ENCODE peak calls at places on chromosomes 13 and 19, in seven cellular contexts. One of them, this sample, is unnamed.

GRCh38 chr19:7904074-7905020 is 670 bp downstream of the MAP2K7 start:
- DNase-seq in heart left ventricle: no peak
- DNase-seq in testis: no peak
- DNase-seq in esophagus muscularis mucosa: no peak
- DNase-seq in WERI-Rb-1: no peak
- DNase-seq in heart right ventricle: no peak
- DNase-seq in left lung: peak
- DNase-seq in this sample: no peak

GRCh38 chr19:49161987-49162386 is 4.4 kb downstream of the TRPM4 start:
- DNase-seq in heart left ventricle: no peak
- DNase-seq in testis: no peak
- DNase-seq in esophagus muscularis mucosa: no peak
- DNase-seq in WERI-Rb-1: no peak
- DNase-seq in heart right ventricle: no peak
- DNase-seq in left lung: no peak
- DNase-seq in this sample: no peak

GRCh38 chr19:7318176-7318575 is 24.0 kb upstream of the INSR start:
- DNase-seq in heart left ventricle: no peak
- DNase-seq in testis: no peak
- DNase-seq in esophagus muscularis mucosa: no peak
- DNase-seq in WERI-Rb-1: no peak
- DNase-seq in heart right ventricle: no peak
- DNase-seq in left lung: no peak
- DNase-seq in this sample: no peak

GRCh38 chr13:113378825-113379224 is 14.9 kb upstream of the GRTP1 start:
- DNase-seq in heart left ventricle: no peak
- DNase-seq in testis: no peak
- DNase-seq in esophagus muscularis mucosa: no peak
- DNase-seq in WERI-Rb-1: no peak
- DNase-seq in heart right ventricle: no peak
- DNase-seq in left lung: no peak
- DNase-seq in this sample: peak

GRCh38 chr13:93984876-93985275 is 494.6 kb downstream of the DCT start:
- DNase-seq in heart left ventricle: no peak
- DNase-seq in testis: no peak
- DNase-seq in esophagus muscularis mucosa: no peak
- DNase-seq in WERI-Rb-1: no peak
- DNase-seq in heart right ventricle: no peak
- DNase-seq in left lung: no peak
- DNase-seq in this sample: no peak

GRCh38 chr13:26132756-26133155 is 80.9 kb upstream of the SHISA2 start:
- DNase-seq in heart left ventricle: no peak
- DNase-seq in testis: peak
- DNase-seq in esophagus muscularis mucosa: no peak
- DNase-seq in WERI-Rb-1: peak
- DNase-seq in heart right ventricle: no peak
- DNase-seq in left lung: no peak
- DNase-seq in this sample: no peak

GRCh38 chr19:32138416-32138815 is 207.0 kb upstream of the ZNF507 start:
- DNase-seq in heart left ventricle: no peak
- DNase-seq in testis: no peak
- DNase-seq in esophagus muscularis mucosa: no peak
- DNase-seq in WERI-Rb-1: peak
- DNase-seq in heart right ventricle: no peak
- DNase-seq in left lung: no peak
- DNase-seq in this sample: no peak

GRCh38 chr13:44680746-44681355 is 104.7 kb upstream of the TSC22D1 start:
- DNase-seq in heart left ventricle: no peak
- DNase-seq in testis: no peak
- DNase-seq in esophagus muscularis mucosa: no peak
- DNase-seq in WERI-Rb-1: no peak
- DNase-seq in heart right ventricle: no peak
- DNase-seq in left lung: no peak
- DNase-seq in this sample: no peak

GRCh38 chr13:64936879-64937278 is 2293.3 kb downstream of the PCDH9 start:
- DNase-seq in heart left ventricle: no peak
- DNase-seq in testis: no peak
- DNase-seq in esophagus muscularis mucosa: no peak
- DNase-seq in WERI-Rb-1: no peak
- DNase-seq in heart right ventricle: no peak
- DNase-seq in left lung: no peak
- DNase-seq in this sample: no peak

GRCh38 chr13:109401891-109402290 is 384.5 kb downstream of the IRS2 start:
- DNase-seq in heart left ventricle: no peak
- DNase-seq in testis: no peak
- DNase-seq in esophagus muscularis mucosa: no peak
- DNase-seq in WERI-Rb-1: no peak
- DNase-seq in heart right ventricle: no peak
- DNase-seq in left lung: no peak
- DNase-seq in this sample: no peak

GRCh38 chr13:44302233-44302632 is 71.4 kb upstream of the SERP2 start:
- DNase-seq in heart left ventricle: no peak
- DNase-seq in testis: no peak
- DNase-seq in esophagus muscularis mucosa: no peak
- DNase-seq in WERI-Rb-1: no peak
- DNase-seq in heart right ventricle: no peak
- DNase-seq in left lung: no peak
- DNase-seq in this sample: no peak

GRCh38 chr13:19650742-19651141 is 17.3 kb downstream of the MPHOSPH8 start:
- DNase-seq in heart left ventricle: no peak
- DNase-seq in testis: no peak
- DNase-seq in esophagus muscularis mucosa: no peak
- DNase-seq in WERI-Rb-1: no peak
- DNase-seq in heart right ventricle: no peak
- DNase-seq in left lung: no peak
- DNase-seq in this sample: no peak

GRCh38 chr13:35592457-35592856 is 116.0 kb upstream of the MAB21L1 start:
- DNase-seq in heart left ventricle: no peak
- DNase-seq in testis: no peak
- DNase-seq in esophagus muscularis mucosa: no peak
- DNase-seq in WERI-Rb-1: no peak
- DNase-seq in heart right ventricle: no peak
- DNase-seq in left lung: no peak
- DNase-seq in this sample: no peak

GRCh38 chr19:23075031-23075733 is 41.6 kb upstream of the ZNF730 start:
- DNase-seq in heart left ventricle: peak
- DNase-seq in testis: peak
- DNase-seq in esophagus muscularis mucosa: no peak
- DNase-seq in WERI-Rb-1: peak
- DNase-seq in heart right ventricle: peak
- DNase-seq in left lung: peak
- DNase-seq in this sample: no peak

GRCh38 chr19:53696951-53697350 is 65.2 kb downstream of the DPRX start:
- DNase-seq in heart left ventricle: no peak
- DNase-seq in testis: no peak
- DNase-seq in esophagus muscularis mucosa: no peak
- DNase-seq in WERI-Rb-1: no peak
- DNase-seq in heart right ventricle: no peak
- DNase-seq in left lung: no peak
- DNase-seq in this sample: no peak

GRCh38 chr13:79765331-79765730 is 284.4 kb downstream of the NDFIP2 start:
- DNase-seq in heart left ventricle: no peak
- DNase-seq in testis: no peak
- DNase-seq in esophagus muscularis mucosa: no peak
- DNase-seq in WERI-Rb-1: no peak
- DNase-seq in heart right ventricle: no peak
- DNase-seq in left lung: no peak
- DNase-seq in this sample: no peak

GRCh38 chr19:48896191-48896720 is 2.3 kb downstream of the TULP2 start:
- DNase-seq in heart left ventricle: peak
- DNase-seq in testis: peak
- DNase-seq in esophagus muscularis mucosa: peak
- DNase-seq in WERI-Rb-1: no peak
- DNase-seq in heart right ventricle: peak
- DNase-seq in left lung: peak
- DNase-seq in this sample: no peak

GRCh38 chr13:52348081-52348480 is 57.9 kb downstream of the THSD1 start:
- DNase-seq in heart left ventricle: no peak
- DNase-seq in testis: no peak
- DNase-seq in esophagus muscularis mucosa: no peak
- DNase-seq in WERI-Rb-1: no peak
- DNase-seq in heart right ventricle: peak
- DNase-seq in left lung: no peak
- DNase-seq in this sample: no peak

GRCh38 chr19:49506575-49507105 is 5.8 kb upstream of the FCGRT start:
- DNase-seq in heart left ventricle: no peak
- DNase-seq in testis: peak
- DNase-seq in esophagus muscularis mucosa: no peak
- DNase-seq in WERI-Rb-1: peak
- DNase-seq in heart right ventricle: no peak
- DNase-seq in left lung: no peak
- DNase-seq in this sample: no peak

GRCh38 chr19:43765109-43765876 is 10.5 kb upstream of the SMG9 start:
- DNase-seq in heart left ventricle: peak
- DNase-seq in testis: no peak
- DNase-seq in esophagus muscularis mucosa: no peak
- DNase-seq in WERI-Rb-1: no peak
- DNase-seq in heart right ventricle: peak
- DNase-seq in left lung: no peak
- DNase-seq in this sample: no peak

DNA sequence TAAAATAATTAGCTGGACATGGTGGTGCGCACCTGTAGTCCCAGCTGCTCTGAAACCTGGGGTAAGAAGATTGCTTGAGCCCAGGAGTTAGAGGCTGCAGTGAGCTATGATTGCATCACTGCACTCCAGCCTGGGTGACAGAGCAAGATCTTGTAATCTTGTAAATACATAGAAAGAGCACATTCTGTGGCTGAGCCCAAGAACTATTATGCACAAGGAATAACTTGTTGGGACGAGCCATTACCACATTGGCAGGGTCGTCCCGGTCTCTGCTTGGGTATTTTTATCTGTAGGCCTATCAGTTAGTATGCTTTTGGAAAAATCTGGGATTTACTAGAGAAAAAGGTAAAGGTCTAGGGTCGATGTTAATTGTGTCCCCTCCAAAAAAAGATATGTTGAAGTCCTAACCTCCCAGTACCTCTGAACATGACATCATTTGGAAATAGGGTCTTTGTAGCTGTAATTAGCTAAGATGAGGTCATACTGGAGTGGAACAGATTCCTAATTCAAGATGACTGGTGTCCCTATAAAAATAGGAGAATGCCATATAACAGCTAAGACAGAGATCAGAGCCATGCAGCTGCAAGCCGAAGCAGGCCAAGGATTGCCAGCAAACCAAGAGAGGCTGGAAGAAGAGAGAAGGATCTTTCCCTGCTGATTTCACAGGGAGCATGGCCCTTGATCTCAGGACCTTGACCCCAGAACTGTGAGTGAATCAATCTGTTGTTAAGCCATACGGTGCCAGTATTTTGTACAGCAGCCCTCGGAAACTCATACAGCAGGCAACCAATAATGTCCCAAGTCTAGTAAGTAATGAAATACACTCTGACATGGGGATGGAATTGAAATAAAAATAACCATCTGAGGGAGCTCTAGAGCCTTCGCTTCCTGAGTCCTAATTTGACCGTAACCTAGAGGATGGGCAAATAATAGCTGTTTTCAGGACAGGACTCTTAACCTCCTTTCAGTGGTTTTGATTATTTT is 77.0 kb downstream of the TM9SF2 start:
- DNase-seq in heart left ventricle: no peak
- DNase-seq in testis: no peak
- DNase-seq in esophagus muscularis mucosa: no peak
- DNase-seq in WERI-Rb-1: no peak
- DNase-seq in heart right ventricle: no peak
- DNase-seq in left lung: no peak
- DNase-seq in this sample: no peak
- TF ChIP-seq CTCF in heart left ventricle: peak
- TF ChIP-seq CTCF in testis: peak
- TF ChIP-seq CTCF in esophagus muscularis mucosa: peak
- TF ChIP-seq CTCF in WERI-Rb-1: peak
- TF ChIP-seq CTCF in heart right ventricle: peak
- TF ChIP-seq CTCF in left lung: no peak
- TF ChIP-seq CTCF in this sample: no peak

DNA sequence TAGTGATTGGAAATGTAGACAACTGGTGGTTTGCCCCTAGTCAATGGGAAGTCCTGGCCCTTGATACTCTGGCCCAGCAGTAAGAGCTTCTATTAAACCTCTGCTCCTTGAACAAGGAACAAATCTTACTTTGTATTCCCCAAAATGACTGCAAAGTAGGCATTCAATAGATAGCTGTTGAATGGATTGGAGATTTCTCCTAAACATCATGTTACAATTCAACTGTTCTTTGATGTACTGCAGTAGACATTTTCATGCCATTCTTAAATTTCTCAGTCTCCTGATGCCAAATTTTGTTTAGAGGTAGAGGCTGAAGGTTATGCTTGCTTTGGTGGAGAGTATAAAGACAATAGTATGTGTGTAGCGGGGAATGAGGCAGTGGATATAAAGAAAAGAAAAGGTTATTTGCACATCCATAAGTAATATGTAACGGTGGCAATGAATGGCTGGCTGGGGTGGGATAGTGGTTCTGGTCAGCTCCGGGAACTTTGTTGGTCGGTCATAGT is 12.8 kb downstream of the MIR17HG start:
- DNase-seq in heart left ventricle: no peak
- DNase-seq in testis: no peak
- DNase-seq in esophagus muscularis mucosa: no peak
- DNase-seq in WERI-Rb-1: no peak
- DNase-seq in heart right ventricle: no peak
- DNase-seq in left lung: no peak
- DNase-seq in this sample: no peak
- H3K27ac ChIP-seq in heart left ventricle: no peak
- H3K27ac ChIP-seq in testis: no peak
- H3K27ac ChIP-seq in esophagus muscularis mucosa: no peak
- H3K27ac ChIP-seq in WERI-Rb-1: no peak
- H3K27ac ChIP-seq in heart right ventricle: no peak
- H3K27ac ChIP-seq in left lung: no peak
- H3K27ac ChIP-seq in this sample: no peak

GRCh38 chr19:47699360-47699917 is 13.8 kb upstream of the EHD2 start:
- DNase-seq in heart left ventricle: no peak
- DNase-seq in testis: peak
- DNase-seq in esophagus muscularis mucosa: no peak
- DNase-seq in WERI-Rb-1: peak
- DNase-seq in heart right ventricle: no peak
- DNase-seq in left lung: peak
- DNase-seq in this sample: no peak
- TF ChIP-seq CTCF in heart left ventricle: peak
- TF ChIP-seq CTCF in testis: peak
- TF ChIP-seq CTCF in esophagus muscularis mucosa: peak
- TF ChIP-seq CTCF in WERI-Rb-1: peak
- TF ChIP-seq CTCF in heart right ventricle: peak
- TF ChIP-seq CTCF in left lung: peak
- TF ChIP-seq CTCF in this sample: peak

DNA sequence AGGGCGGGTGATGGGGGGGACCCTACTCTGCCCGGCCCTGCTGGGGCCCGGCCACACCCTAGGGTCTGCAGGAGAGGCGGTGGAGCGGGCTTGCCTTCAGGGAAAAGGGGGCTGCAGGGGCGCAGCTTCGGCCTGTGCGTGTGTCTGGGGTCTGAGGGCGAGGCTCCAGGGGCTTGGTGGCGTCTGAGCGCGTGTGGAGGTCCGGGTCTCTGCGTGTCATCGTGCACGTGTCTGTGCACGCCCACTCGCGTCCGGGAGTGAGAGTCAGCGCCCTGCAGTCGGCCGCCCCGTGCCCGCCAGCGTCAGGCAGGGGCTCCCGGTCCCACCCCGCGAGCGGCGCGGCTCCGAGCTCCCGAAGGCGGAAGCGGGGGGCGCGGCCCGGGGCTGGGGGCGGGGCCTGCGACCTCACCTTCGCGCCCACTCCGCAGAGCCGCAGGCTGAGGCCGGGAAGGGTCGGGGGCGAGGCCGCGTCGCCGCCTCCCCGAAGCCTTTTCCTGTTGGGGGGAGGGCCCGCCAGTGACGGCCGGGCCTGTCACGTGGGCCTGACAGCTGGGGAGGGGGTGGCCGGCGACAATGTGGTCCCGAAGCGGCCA is at the start of gene ARHGAP45:
- DNase-seq in heart left ventricle: no peak
- DNase-seq in testis: no peak
- DNase-seq in esophagus muscularis mucosa: no peak
- DNase-seq in WERI-Rb-1: peak
- DNase-seq in heart right ventricle: no peak
- DNase-seq in left lung: peak
- DNase-seq in this sample: no peak
- H3K27ac ChIP-seq in heart left ventricle: peak
- H3K27ac ChIP-seq in testis: no peak
- H3K27ac ChIP-seq in esophagus muscularis mucosa: peak
- H3K27ac ChIP-seq in WERI-Rb-1: no peak
- H3K27ac ChIP-seq in heart right ventricle: peak
- H3K27ac ChIP-seq in left lung: peak
- H3K27ac ChIP-seq in this sample: peak

This sample was measured in coronary artery.